ENCODE peak calls at places on chromosomes 12 and 14, in seven cellular contexts. One of them, this sample, is unnamed.

GRCh38 chr12:95143784-95144205 is 70.4 kb upstream of the NR2C1 start:
- DNase-seq in cardiac muscle cell: peak
- DNase-seq in lower lobe of right lung: no peak
- DNase-seq in colonic mucosa: no peak
- DNase-seq in body of pancreas: no peak
- DNase-seq in psoas muscle: no peak
- DNase-seq in astrocyte: peak
- DNase-seq in this sample: no peak

GRCh38 chr12:45216983-45217485 is 1.1 kb downstream of the ANO6 start:
- DNase-seq in colonic mucosa: no peak
- DNase-seq in lower lobe of right lung: no peak
- DNase-seq in psoas muscle: no peak
- DNase-seq in cardiac muscle cell: no peak
- DNase-seq in body of pancreas: no peak
- DNase-seq in astrocyte: no peak
- DNase-seq in this sample: no peak

GRCh38 chr14:27712364-27712763 is 1054.2 kb upstream of the FOXG1 start:
- DNase-seq in body of pancreas: no peak
- DNase-seq in colonic mucosa: no peak
- DNase-seq in cardiac muscle cell: no peak
- DNase-seq in psoas muscle: no peak
- DNase-seq in lower lobe of right lung: no peak
- DNase-seq in astrocyte: no peak
- DNase-seq in this sample: no peak

GRCh38 chr14:68486033-68486732 is 306.7 kb downstream of the ZFP36L1 start:
- DNase-seq in astrocyte: no peak
- DNase-seq in lower lobe of right lung: no peak
- DNase-seq in colonic mucosa: no peak
- DNase-seq in psoas muscle: no peak
- DNase-seq in cardiac muscle cell: no peak
- DNase-seq in body of pancreas: peak
- DNase-seq in this sample: no peak

GRCh38 chr12:80187660-80188090 is 88.3 kb downstream of the OTOGL start:
- DNase-seq in cardiac muscle cell: peak
- DNase-seq in body of pancreas: peak
- DNase-seq in lower lobe of right lung: no peak
- DNase-seq in astrocyte: peak
- DNase-seq in psoas muscle: peak
- DNase-seq in colonic mucosa: no peak
- DNase-seq in this sample: no peak

GRCh38 chr12:120761581-120761980 is 36.0 kb downstream of the ACADS start:
- DNase-seq in cardiac muscle cell: peak
- DNase-seq in colonic mucosa: no peak
- DNase-seq in astrocyte: peak
- DNase-seq in lower lobe of right lung: no peak
- DNase-seq in body of pancreas: no peak
- DNase-seq in psoas muscle: no peak
- DNase-seq in this sample: no peak

GRCh38 chr14:100955201-100955600 is 51.7 kb upstream of the RTL1 start:
- DNase-seq in psoas muscle: no peak
- DNase-seq in lower lobe of right lung: no peak
- DNase-seq in astrocyte: peak
- DNase-seq in cardiac muscle cell: no peak
- DNase-seq in body of pancreas: no peak
- DNase-seq in colonic mucosa: no peak
- DNase-seq in this sample: no peak

GRCh38 chr14:91229743-91230200 is 14.7 kb downstream of the GPR68 start:
- DNase-seq in colonic mucosa: no peak
- DNase-seq in lower lobe of right lung: no peak
- DNase-seq in astrocyte: peak
- DNase-seq in cardiac muscle cell: no peak
- DNase-seq in body of pancreas: no peak
- DNase-seq in psoas muscle: no peak
- DNase-seq in this sample: no peak

GRCh38 chr12:23098110-23099049 is 473.4 kb downstream of the ETNK1 start:
- DNase-seq in body of pancreas: no peak
- DNase-seq in lower lobe of right lung: no peak
- DNase-seq in astrocyte: peak
- DNase-seq in psoas muscle: no peak
- DNase-seq in cardiac muscle cell: no peak
- DNase-seq in colonic mucosa: no peak
- DNase-seq in this sample: no peak

GRCh38 chr14:29712586-29712985 is 215.1 kb downstream of the PRKD1 start:
- DNase-seq in psoas muscle: no peak
- DNase-seq in cardiac muscle cell: no peak
- DNase-seq in body of pancreas: no peak
- DNase-seq in astrocyte: no peak
- DNase-seq in lower lobe of right lung: no peak
- DNase-seq in colonic mucosa: no peak
- DNase-seq in this sample: no peak

GRCh38 chr12:105588126-105588525 is 257.6 kb downstream of the C12orf75 start:
- DNase-seq in cardiac muscle cell: no peak
- DNase-seq in colonic mucosa: no peak
- DNase-seq in psoas muscle: no peak
- DNase-seq in body of pancreas: no peak
- DNase-seq in lower lobe of right lung: no peak
- DNase-seq in astrocyte: no peak
- DNase-seq in this sample: no peak

GRCh38 chr14:77303417-77304156 is 17.1 kb downstream of the POMT2 start:
- DNase-seq in astrocyte: peak
- DNase-seq in body of pancreas: no peak
- DNase-seq in colonic mucosa: no peak
- DNase-seq in cardiac muscle cell: no peak
- DNase-seq in psoas muscle: no peak
- DNase-seq in lower lobe of right lung: no peak
- DNase-seq in this sample: no peak

GRCh38 chr12:68482660-68483059 is 128.0 kb upstream of the RAP1B start:
- DNase-seq in colonic mucosa: no peak
- DNase-seq in body of pancreas: no peak
- DNase-seq in lower lobe of right lung: no peak
- DNase-seq in cardiac muscle cell: no peak
- DNase-seq in psoas muscle: no peak
- DNase-seq in astrocyte: no peak
- DNase-seq in this sample: no peak

GRCh38 chr14:78788467-78789360 is 618.5 kb downstream of the NRXN3 start:
- DNase-seq in lower lobe of right lung: no peak
- DNase-seq in psoas muscle: no peak
- DNase-seq in cardiac muscle cell: no peak
- DNase-seq in colonic mucosa: no peak
- DNase-seq in body of pancreas: no peak
- DNase-seq in astrocyte: no peak
- DNase-seq in this sample: no peak

GRCh38 chr12:61188801-61189595 is 1071.2 kb upstream of the USP15 start:
- DNase-seq in psoas muscle: no peak
- DNase-seq in cardiac muscle cell: no peak
- DNase-seq in body of pancreas: no peak
- DNase-seq in astrocyte: no peak
- DNase-seq in lower lobe of right lung: no peak
- DNase-seq in colonic mucosa: no peak
- DNase-seq in this sample: no peak

GRCh38 chr14:49966304-49966809 is 73.5 kb downstream of the ARF6 start:
- DNase-seq in cardiac muscle cell: no peak
- DNase-seq in psoas muscle: no peak
- DNase-seq in astrocyte: no peak
- DNase-seq in colonic mucosa: peak
- DNase-seq in lower lobe of right lung: no peak
- DNase-seq in body of pancreas: peak
- DNase-seq in this sample: peak

GRCh38 chr14:95265106-95266094 is 54.3 kb downstream of the CLMN start:
- DNase-seq in astrocyte: peak
- DNase-seq in psoas muscle: no peak
- DNase-seq in lower lobe of right lung: no peak
- DNase-seq in cardiac muscle cell: no peak
- DNase-seq in colonic mucosa: peak
- DNase-seq in body of pancreas: peak
- DNase-seq in this sample: peak

GRCh38 chr12:106248849-106249371 is 1.1 kb upstream of the CKAP4 start:
- DNase-seq in body of pancreas: no peak
- DNase-seq in lower lobe of right lung: peak
- DNase-seq in cardiac muscle cell: no peak
- DNase-seq in astrocyte: peak
- DNase-seq in colonic mucosa: peak
- DNase-seq in psoas muscle: no peak
- DNase-seq in this sample: no peak

GRCh38 chr12:81598205-81598604 is 160.9 kb downstream of the PPFIA2 start:
- DNase-seq in colonic mucosa: no peak
- DNase-seq in astrocyte: no peak
- DNase-seq in body of pancreas: no peak
- DNase-seq in lower lobe of right lung: no peak
- DNase-seq in psoas muscle: no peak
- DNase-seq in cardiac muscle cell: peak
- DNase-seq in this sample: peak

GRCh38 chr12:131711551-131712205 is 788 bp downstream of the SFSWAP start:
- DNase-seq in psoas muscle: no peak
- DNase-seq in lower lobe of right lung: no peak
- DNase-seq in cardiac muscle cell: no peak
- DNase-seq in astrocyte: no peak
- DNase-seq in body of pancreas: no peak
- DNase-seq in colonic mucosa: no peak
- DNase-seq in this sample: no peak

GRCh38 chr14:94571395-94571794 is 9.8 kb upstream of the SERPINA5 start:
- DNase-seq in cardiac muscle cell: no peak
- DNase-seq in astrocyte: no peak
- DNase-seq in colonic mucosa: no peak
- DNase-seq in psoas muscle: no peak
- DNase-seq in lower lobe of right lung: no peak
- DNase-seq in body of pancreas: no peak
- DNase-seq in this sample: no peak

GRCh38 chr12:19572920-19573558 is 133.7 kb downstream of the AEBP2 start:
- DNase-seq in cardiac muscle cell: peak
- DNase-seq in lower lobe of right lung: no peak
- DNase-seq in colonic mucosa: peak
- DNase-seq in body of pancreas: no peak
- DNase-seq in psoas muscle: no peak
- DNase-seq in astrocyte: peak
- DNase-seq in this sample: peak
- TF ChIP-seq CTCF in cardiac muscle cell: peak
- TF ChIP-seq CTCF in lower lobe of right lung: peak
- TF ChIP-seq CTCF in colonic mucosa: peak
- TF ChIP-seq CTCF in body of pancreas: no peak
- TF ChIP-seq CTCF in psoas muscle: peak
- TF ChIP-seq CTCF in astrocyte: peak
- TF ChIP-seq CTCF in this sample: peak

GRCh38 chr12:49647280-49647679 is 23.9 kb downstream of the PRPF40B start:
- DNase-seq in colonic mucosa: no peak
- DNase-seq in lower lobe of right lung: no peak
- DNase-seq in cardiac muscle cell: no peak
- DNase-seq in psoas muscle: no peak
- DNase-seq in body of pancreas: no peak
- DNase-seq in astrocyte: no peak
- DNase-seq in this sample: no peak
- H3K27ac ChIP-seq in colonic mucosa: no peak
- H3K27ac ChIP-seq in lower lobe of right lung: peak
- H3K27ac ChIP-seq in cardiac muscle cell: no peak
- H3K27ac ChIP-seq in psoas muscle: no peak
- H3K27ac ChIP-seq in body of pancreas: no peak
- H3K27ac ChIP-seq in astrocyte: no peak
- H3K27ac ChIP-seq in this sample: no peak

GRCh38 chr12:53052419-53053222 is 2.8 kb downstream of the TNS2 start:
- DNase-seq in psoas muscle: peak
- DNase-seq in body of pancreas: peak
- DNase-seq in colonic mucosa: peak
- DNase-seq in cardiac muscle cell: no peak
- DNase-seq in astrocyte: peak
- DNase-seq in lower lobe of right lung: peak
- DNase-seq in this sample: no peak

GRCh38 chr12:53050426-53051057 is 677 bp downstream of the TNS2 start:
- DNase-seq in colonic mucosa: no peak
- DNase-seq in lower lobe of right lung: no peak
- DNase-seq in psoas muscle: peak
- DNase-seq in body of pancreas: no peak
- DNase-seq in cardiac muscle cell: no peak
- DNase-seq in astrocyte: no peak
- DNase-seq in this sample: no peak

GRCh38 chr12:53053223-53054111 is 3.6 kb downstream of the TNS2 start:
- DNase-seq in cardiac muscle cell: peak
- DNase-seq in psoas muscle: no peak
- DNase-seq in colonic mucosa: peak
- DNase-seq in body of pancreas: peak
- DNase-seq in lower lobe of right lung: no peak
- DNase-seq in astrocyte: no peak
- DNase-seq in this sample: peak

GRCh38 chr12:53051058-53051880 is 1.4 kb downstream of the TNS2 start:
- DNase-seq in astrocyte: no peak
- DNase-seq in psoas muscle: peak
- DNase-seq in body of pancreas: peak
- DNase-seq in lower lobe of right lung: no peak
- DNase-seq in colonic mucosa: peak
- DNase-seq in cardiac muscle cell: no peak
- DNase-seq in this sample: peak

DNA sequence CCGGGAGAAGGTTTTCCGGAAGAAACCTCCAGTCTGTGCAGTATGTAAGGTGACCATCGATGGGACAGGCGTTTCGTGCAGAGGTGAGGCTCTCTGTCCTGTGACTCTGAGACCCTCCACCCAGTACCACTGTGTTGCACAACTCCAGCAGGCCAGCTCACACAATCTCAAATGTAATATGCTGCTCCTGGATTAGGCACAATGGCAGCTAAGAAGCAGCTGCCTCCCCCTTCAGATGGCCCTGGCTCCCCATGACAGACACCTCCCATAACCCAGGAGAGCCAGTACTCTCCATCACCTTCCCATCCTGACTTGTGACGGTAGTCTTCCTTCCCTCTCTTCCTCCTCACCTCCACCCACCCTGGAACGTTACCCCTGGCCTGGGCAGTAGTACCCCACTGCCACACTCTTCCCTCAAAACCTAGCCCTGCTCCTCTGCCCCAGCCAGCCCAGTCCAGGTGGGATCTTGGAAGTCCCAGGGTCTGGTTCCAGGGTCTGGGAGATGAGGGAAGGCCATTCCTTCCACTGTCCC is 2.1 kb downstream of the TNS2 start:
- DNase-seq in psoas muscle: no peak
- DNase-seq in lower lobe of right lung: no peak
- DNase-seq in body of pancreas: no peak
- DNase-seq in astrocyte: no peak
- DNase-seq in cardiac muscle cell: no peak
- DNase-seq in colonic mucosa: no peak
- DNase-seq in this sample: no peak
- H3K4me3 ChIP-seq in psoas muscle: peak
- H3K4me3 ChIP-seq in lower lobe of right lung: peak
- H3K4me3 ChIP-seq in body of pancreas: no peak
- H3K4me3 ChIP-seq in astrocyte: peak
- H3K4me3 ChIP-seq in cardiac muscle cell: no peak
- H3K4me3 ChIP-seq in colonic mucosa: peak
- H3K4me3 ChIP-seq in this sample: no peak

DNA sequence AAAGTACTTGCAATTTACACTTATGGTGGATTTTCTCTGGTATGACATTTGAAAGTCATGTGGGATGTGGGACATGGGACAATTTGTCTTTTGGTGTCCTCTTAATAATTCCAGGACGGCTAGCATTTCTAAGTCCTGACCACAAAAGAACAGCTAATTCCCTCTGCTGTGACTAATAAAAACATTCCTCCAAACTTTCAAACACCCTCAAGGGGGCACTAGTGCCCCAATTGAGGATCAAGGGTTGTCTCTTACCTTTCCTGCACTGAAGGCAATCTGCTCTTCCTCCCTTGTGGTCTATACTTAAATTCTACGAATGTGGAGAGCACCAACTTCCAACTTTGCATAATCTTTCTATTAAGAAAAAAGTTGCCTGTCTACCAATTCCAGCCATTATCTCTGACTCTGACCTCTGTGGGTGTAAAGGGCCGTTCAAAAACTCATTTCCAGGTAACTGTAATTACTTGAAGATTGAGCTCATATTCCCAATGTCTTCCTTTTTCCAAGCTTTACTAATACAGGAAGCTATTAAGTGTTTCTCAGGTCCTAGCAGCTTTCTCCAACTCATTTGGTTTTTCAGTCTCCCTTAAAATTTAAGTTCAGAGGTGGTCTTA is 210.2 kb downstream of the PTPRO start:
- DNase-seq in astrocyte: peak
- DNase-seq in lower lobe of right lung: no peak
- DNase-seq in psoas muscle: no peak
- DNase-seq in cardiac muscle cell: peak
- DNase-seq in body of pancreas: no peak
- DNase-seq in colonic mucosa: peak
- DNase-seq in this sample: peak
- TF ChIP-seq CTCF in astrocyte: peak
- TF ChIP-seq CTCF in lower lobe of right lung: peak
- TF ChIP-seq CTCF in psoas muscle: peak
- TF ChIP-seq CTCF in cardiac muscle cell: peak
- TF ChIP-seq CTCF in body of pancreas: peak
- TF ChIP-seq CTCF in colonic mucosa: peak
- TF ChIP-seq CTCF in this sample: peak

This sample was measured in WERI-Rb-1.